ENCODE peak calls at places on chromosomes 13 and 19, in five cellular contexts. F, X, C, M and K are unnamed samples.

GRCh38 chr13:87089391-87089790 is 581.8 kb upstream of the SLITRK5 start:
- DNase-seq in F (no peak), M (peak; percentile 89), C (no peak), X (no peak), K (no peak)

GRCh38 chr19:1511318-1511988 is 1.4 kb downstream of the ADAMTSL5 start:
- DNase-seq in C (no peak), M (no peak), F (no peak), X (no peak), K (no peak)

GRCh38 chr19:48660854-48661731 is 11.7 kb downstream of the NTN5 start:
- DNase-seq in M (no peak), C (peak; percentile 80), F (peak; percentile 44), X (peak; percentile 88), K (peak; percentile 54)

GRCh38 chr19:18298601-18299000 is 17.2 kb upstream of the JUND start:
- DNase-seq in C (no peak), F (no peak), X (no peak), M (no peak), K (no peak)

GRCh38 chr13:112928958-112929777 is 39.8 kb upstream of the MCF2L start:
- DNase-seq in C (peak; percentile 97), X (peak; percentile 39), M (no peak), F (no peak), K (peak; percentile 85)

GRCh38 chr13:60990032-60990733 is 425.5 kb downstream of the PCDH20 start:
- DNase-seq in F (no peak), X (no peak), C (peak; percentile 5), M (no peak), K (no peak)

GRCh38 chr19:8352134-8352827 is 9.2 kb upstream of the KANK3 start:
- DNase-seq in F (no peak), X (no peak), C (no peak), M (no peak), K (no peak)

GRCh38 chr19:29831041-29831548 is 19.3 kb downstream of the CCNE1 start:
- DNase-seq in C (no peak), M (no peak), X (no peak), F (no peak), K (no peak)

GRCh38 chr13:46339035-46339666 is 47.9 kb downstream of the RUBCNL start:
- DNase-seq in F (no peak), X (no peak), C (no peak), M (peak; percentile 90), K (no peak)

GRCh38 chr19:16143399-16144215 is at the start of gene HSH2D:
- DNase-seq in M (no peak), C (no peak), F (peak; percentile 63), X (no peak), K (peak; percentile 2)

GRCh38 chr13:30112602-30113435 is 194.5 kb downstream of the KATNAL1 start:
- DNase-seq in M (peak; percentile 70), C (peak; percentile 71), X (peak; percentile 82), F (peak; percentile 57), K (peak; percentile 64)

GRCh38 chr13:94195715-94196114 is 283.8 kb downstream of the DCT start:
- DNase-seq in X (peak; percentile 97), F (no peak), C (peak; percentile 78), M (peak; percentile 96), K (no peak)

GRCh38 chr13:112690242-112690943 is 555 bp downstream of the ATP11A start:
- DNase-seq in F (no peak), X (peak; percentile 50), C (peak; percentile 73), M (no peak), K (peak; percentile 26)

GRCh38 chr13:34462843-34463242 is 479.2 kb upstream of the NBEA start:
- DNase-seq in X (peak; percentile 48), F (no peak), M (peak; percentile 2), C (no peak), K (no peak)